ENCODE peak calls at places on chromosomes 16 and 17, in four cellular contexts. U is hepatocyte, H is mucosa of descending colon, N is fibroblast of lung. L is an unnamed sample.

GRCh38 chr17:10652984-10653680 is 4.0 kb downstream of the MYH3 start:
- DNase-seq in H (no peak), N (no peak), U (no peak), L (no peak)

GRCh38 chr17:32588982-32589381 is 102.2 kb downstream of the CDK5R1 start:
- DNase-seq in H (no peak), N (no peak), U (no peak), L (no peak)

GRCh38 chr17:13984956-13985355 is 84.3 kb upstream of the COX10 start:
- DNase-seq in H (no peak), U (no peak), N (no peak), L (no peak)

GRCh38 chr17:76695059-76695892 is 15.5 kb downstream of the MXRA7 start:
- DNase-seq in N (no peak), U (no peak), H (peak; percentile 25), L (no peak)

GRCh38 chr17:48513097-48513496 is 17.7 kb downstream of the HOXB1 start:
- DNase-seq in N (no peak), H (no peak), U (no peak), L (no peak)

GRCh38 chr16:85187002-85187401 is 74.7 kb upstream of the CIBAR2 start:
- DNase-seq in H (no peak), N (peak; percentile 66), U (peak; percentile 56), L (peak; percentile 84)

GRCh38 chr17:39598635-39599005 is 9.1 kb downstream of the NEUROD2 start:
- DNase-seq in H (no peak), U (no peak), N (no peak), L (no peak)

GRCh38 chr16:12784076-12784475 is 19.6 kb downstream of the CPPED1 start:
- DNase-seq in N (peak; percentile 31), U (no peak), H (no peak), L (no peak)

GRCh38 chr17:16380640-16381495 is at the start of gene UBB:
- DNase-seq in N (peak; percentile 99), U (peak; percentile 97), H (peak; percentile 98), L (peak; percentile 99)

GRCh38 chr17:77217136-77217535 is 76.4 kb downstream of the SEC14L1 start:
- DNase-seq in H (peak; percentile 11), U (no peak), N (no peak), L (no peak)

GRCh38 chr17:78356163-78356713 is 3.6 kb downstream of the SOCS3 start:
- DNase-seq in N (peak; percentile 80), U (peak; percentile 67), H (peak; percentile 87), L (peak; percentile 85)

GRCh38 chr16:70544548-70544947 is 20.9 kb downstream of the SF3B3 start:
- DNase-seq in H (no peak), N (no peak), U (no peak), L (no peak)

GRCh38 chr17:55343114-55343513 is 78.4 kb downstream of the HLF start:
- DNase-seq in H (no peak), U (no peak), N (no peak), L (no peak)

GRCh38 chr16:57380671-57381462 is 8.6 kb downstream of the CX3CL1 start:
- DNase-seq in U (no peak), N (no peak), H (peak; percentile 14), L (no peak)

GRCh38 chr17:13996758-13997157 is 72.5 kb upstream of the COX10 start:
- DNase-seq in N (no peak), U (no peak), H (no peak), L (no peak)

GRCh38 chr17:57256708-57257112 is 387 bp downstream of the MSI2 start:
- DNase-seq in N (peak; percentile 15), U (peak; percentile 62), H (no peak), L (peak; percentile 75)

GRCh38 chr16:78147846-78148535 is 48.5 kb downstream of the WWOX start:
- DNase-seq in U (no peak), N (no peak), H (no peak), L (no peak)

GRCh38 chr17:57570740-57571344 is 174.3 kb downstream of the CCDC182 start:
- DNase-seq in N (no peak), U (no peak), H (no peak), L (no peak)

GRCh38 chr16:56848955-56849689 is 15.9 kb upstream of the SLC12A3 start:
- DNase-seq in U (no peak), H (no peak), N (peak; percentile 60), L (no peak)

GRCh38 chr16:24152826-24153225 is 103.3 kb upstream of the CACNG3 start:
- DNase-seq in N (no peak), H (no peak), U (peak; percentile 7), L (no peak)

GRCh38 chr17:32120086-32120485 is 22.2 kb upstream of the RHOT1 start:
- DNase-seq in N (no peak), U (no peak), H (no peak), L (no peak)

GRCh38 chr17:43740541-43740940 is 18.1 kb downstream of the SOST start:
- DNase-seq in U (no peak), N (no peak), H (no peak), L (no peak)

GRCh38 chr17:46851029-46851741 is at the start of gene WNT9B:
- DNase-seq in N (no peak), U (peak; percentile 90), H (no peak), L (no peak)

GRCh38 chr16:56591377-56592060 is 2.2 kb downstream of the MT3 start:
- DNase-seq in U (no peak), H (no peak), N (no peak), L (no peak)

GRCh38 chr17:76079577-76080206 is 710 bp downstream of the ZACN start:
- DNase-seq in N (no peak), U (no peak), H (peak; percentile 40), L (no peak)

GRCh38 chr17:60712675-60713074 is 35.0 kb downstream of the BCAS3 start:
- DNase-seq in N (no peak), U (peak; percentile 10), H (no peak), L (no peak)

GRCh38 chr17:66885417-66885816 is 50.5 kb downstream of the CACNG5 start:
- DNase-seq in U (no peak), H (no peak), N (no peak), L (no peak)

GRCh38 chr16:17366299-17366961 is 104.3 kb downstream of the XYLT1 start:
- DNase-seq in H (no peak), U (no peak), N (no peak), L (no peak)
- H3K4me1 ChIP-seq in H (peaks cover 22% of the 10 kb centered on the region), U (peaks cover 37% of the 10 kb centered on the region), N (peaks cover 8% of the 10 kb centered on the region), L (peaks cover 79% of the 10 kb centered on the region)

GRCh38 chr17:82296511-82297279 is 20.7 kb downstream of the CD7 start:
- DNase-seq in N (peak; percentile 44), U (no peak), H (peak; percentile 74), L (no peak)
- H3K4me1 ChIP-seq in N (peaks cover 17% of the 10 kb centered on the region), U (peaks cover 58% of the 10 kb centered on the region), H (peaks cover 55% of the 10 kb centered on the region), L (peaks cover 57% of the 10 kb centered on the region)

GRCh38 chr17:1605681-1606351 is 22.8 kb downstream of the SLC43A2 start:
- DNase-seq in U (peak; percentile 6), N (no peak), H (no peak), L (no peak)

GRCh38 chr17:1611715-1612114 is 16.9 kb downstream of the SLC43A2 start:
- DNase-seq in N (no peak), H (no peak), U (no peak), L (no peak)

GRCh38 chr17:1607971-1608320 is 20.7 kb downstream of the SLC43A2 start:
- DNase-seq in H (no peak), N (no peak), U (peak; percentile 3), L (no peak)

GRCh38 chr17:1606352-1606985 is 22.2 kb downstream of the SLC43A2 start:
- DNase-seq in N (no peak), U (peak; percentile 10), H (no peak), L (no peak)

GRCh38 chr17:1608676-1609075 is 20.0 kb downstream of the SLC43A2 start:
- DNase-seq in U (peak; percentile 2), H (no peak), N (no peak), L (no peak)
- H3K4me1 ChIP-seq in U (peaks cover 6% of the 10 kb centered on the region), H (no peaks in the 10 kb centered on the region), N (no peaks in the 10 kb centered on the region), L (no peaks in the 10 kb centered on the region)

DNA sequence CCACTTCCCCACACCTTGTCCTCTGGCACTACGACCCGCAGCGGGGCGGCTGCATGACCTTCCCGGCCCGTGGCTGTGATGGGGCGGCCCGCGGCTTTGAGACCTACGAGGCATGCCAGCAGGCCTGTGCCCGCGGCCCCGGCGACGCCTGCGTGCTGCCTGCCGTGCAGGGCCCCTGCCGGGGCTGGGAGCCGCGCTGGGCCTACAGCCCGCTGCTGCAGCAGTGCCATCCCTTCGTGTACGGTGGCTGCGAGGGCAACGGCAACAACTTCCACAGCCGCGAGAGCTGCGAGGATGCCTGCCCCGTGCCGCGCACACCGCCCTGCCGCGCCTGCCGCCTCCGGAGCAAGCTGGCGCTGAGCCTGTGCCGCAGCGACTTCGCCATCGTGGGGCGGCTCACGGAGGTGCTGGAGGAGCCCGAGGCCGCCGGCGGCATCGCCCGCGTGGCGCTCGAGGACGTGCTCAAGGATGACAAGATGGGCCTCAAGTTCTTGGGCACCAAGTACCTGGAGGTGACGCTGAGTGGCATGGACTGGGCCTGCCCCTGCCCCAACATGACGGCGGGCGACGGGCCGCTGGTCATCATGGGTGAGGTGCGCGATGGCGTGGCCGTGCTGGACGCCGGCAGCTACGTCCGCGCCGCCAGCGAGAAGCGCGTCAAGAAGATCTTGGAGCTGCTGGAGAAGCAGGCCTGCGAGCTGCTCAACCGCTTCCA is 2.6 kb downstream of the METTL26 start:
- DNase-seq in N (no peak), H (no peak), U (no peak), L (no peak)
- H3K4me1 ChIP-seq in N (no peaks in the 10 kb centered on the region), H (peaks cover 25% of the 10 kb centered on the region), U (peaks cover 32% of the 10 kb centered on the region), L (no peaks in the 10 kb centered on the region)

GRCh38 chr17:50979524-50979927 is 113.4 kb upstream of the TOB1 start:
- DNase-seq in H (no peak), N (no peak), U (no peak), L (no peak)

GRCh38 chr17:50976951-50977472 is 110.9 kb upstream of the TOB1 start:
- DNase-seq in N (no peak), U (no peak), H (no peak), L (no peak)

GRCh38 chr17:50986989-50987660 is 121.0 kb upstream of the TOB1 start:
- DNase-seq in H (no peak), N (peak; percentile 67), U (no peak), L (no peak)

GRCh38 chr17:50977487-50978159 is 111.5 kb upstream of the TOB1 start:
- DNase-seq in H (no peak), N (no peak), U (no peak), L (no peak)

GRCh38 chr17:50981279-50981678 is 115.1 kb upstream of the TOB1 start:
- DNase-seq in H (no peak), U (no peak), N (no peak), L (no peak)
- H3K4me1 ChIP-seq in H (no peaks in the 10 kb centered on the region), U (peaks cover 6% of the 10 kb centered on the region), N (no peaks in the 10 kb centered on the region), L (no peaks in the 10 kb centered on the region)

DNA sequence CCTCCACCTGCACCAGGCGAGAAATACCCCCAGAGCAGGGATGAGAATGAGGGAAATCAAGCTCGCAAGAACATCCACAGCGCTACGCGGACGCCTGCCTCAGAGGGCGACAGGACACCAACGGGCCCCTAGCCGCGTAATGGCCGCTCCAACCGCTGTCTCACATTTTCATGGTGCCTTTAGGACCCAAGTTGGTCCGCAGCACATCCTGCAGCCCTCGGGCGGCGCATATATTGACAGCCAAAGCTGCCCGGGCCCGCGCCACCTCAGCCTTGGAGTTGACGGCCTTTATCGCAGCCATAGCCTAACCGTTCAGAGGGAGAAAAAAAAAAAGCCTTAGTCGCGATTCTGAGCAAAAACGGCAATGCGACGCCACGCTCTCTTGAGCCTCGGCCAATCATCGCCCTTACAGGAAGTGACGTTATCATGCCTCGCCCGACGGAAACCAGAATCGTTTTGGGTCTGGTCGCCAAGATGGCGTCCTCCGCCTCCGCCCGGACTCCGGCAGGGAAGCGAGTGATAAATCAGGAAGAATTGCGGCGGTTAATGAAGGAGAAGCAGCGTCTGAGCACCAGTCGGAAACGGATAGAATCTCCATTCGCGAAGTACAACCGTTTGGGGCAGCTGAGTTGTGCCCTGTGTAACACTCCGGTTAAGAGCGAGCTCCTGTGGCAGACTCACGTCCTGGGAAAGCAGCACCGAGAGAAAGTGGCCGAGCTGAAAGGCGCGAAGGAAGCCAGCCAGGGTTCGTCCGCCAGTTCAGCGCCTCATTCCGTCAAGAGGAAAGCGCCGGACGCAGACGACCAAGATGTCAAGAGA is at the start of the genes CCT6B and ZNF830:
- DNase-seq in H (peak; percentile 92), U (peak; percentile 96), N (peak; percentile 96), L (peak; percentile 97)
- H3K4me1 ChIP-seq in H (peaks cover 17% of the 10 kb centered on the region), U (peaks cover 11% of the 10 kb centered on the region), N (peaks cover 6% of the 10 kb centered on the region), L (no peaks in the 10 kb centered on the region)